ENCODE peak calls at places on chromosomes 3 and 15, in ten cellular contexts. D is head of caudate nucleus, T is activated gamma-delta T cell treated with Interleukin-2 at 50 U/mL for 16 hours, I is mammary epithelial cell, Y is RWPE1, E is PC-3, O is astrocyte, R is HS-27A, L is heart left ventricle, B is NCI-H2171. P is an unnamed sample.

GRCh38 chr3:11413071-11413470 is 140.9 kb downstream of the ATG7 start:
- DNase-seq in R (no peak), O (no peak), D (no peak), L (no peak), I (no peak), E (no peak), Y (no peak), B (no peak), T (no peak), P (no peak)

GRCh38 chr15:52464040-52464439 is 64.6 kb downstream of the MYO5A start:
- DNase-seq in E (no peak), L (no peak), Y (no peak), R (no peak), D (no peak), I (peak; percentile 21), B (no peak), O (no peak), T (no peak), P (no peak)

GRCh38 chr3:71846189-71846588 is 61.2 kb upstream of the PROK2 start:
- DNase-seq in R (no peak), D (no peak), T (no peak), Y (no peak), O (no peak), L (no peak), E (no peak), B (no peak), I (peak; percentile 10), P (no peak)

GRCh38 chr15:62390793-62391543 is 225.9 kb upstream of the C2CD4B start:
- DNase-seq in B (peak; percentile 35), O (peak; percentile 45), T (peak; percentile 7), I (peak; percentile 56), L (peak; percentile 46), E (peak; percentile 14), R (no peak), D (peak; percentile 44), Y (peak; percentile 35), P (peak; percentile 45)

GRCh38 chr15:78681306-78682012 is 40.4 kb upstream of the CHRNB4 start:
- DNase-seq in T (no peak), O (no peak), L (no peak), I (no peak), B (peak; percentile 98), R (no peak), E (no peak), Y (no peak), D (no peak), P (no peak)

GRCh38 chr3:144774897-144775296 is 803.3 kb downstream of the DIPK2A start:
- DNase-seq in E (no peak), L (no peak), B (no peak), O (no peak), D (no peak), Y (no peak), T (no peak), R (no peak), I (no peak), P (no peak)

GRCh38 chr15:27133244-27133643 is 162.3 kb downstream of the GABRG3 start:
- DNase-seq in L (no peak), E (no peak), Y (no peak), I (no peak), B (no peak), D (no peak), O (no peak), T (no peak), R (no peak), P (no peak)

GRCh38 chr3:60979861-60980739 is 271.2 kb downstream of the FHIT start:
- DNase-seq in R (no peak), L (no peak), D (no peak), I (no peak), T (no peak), B (no peak), E (no peak), Y (no peak), O (peak; percentile 64), P (no peak)

GRCh38 chr3:151460774-151461450 is at the start of gene IGSF10:
- DNase-seq in O (no peak), D (peak; percentile 10), T (no peak), Y (peak; percentile 18), I (no peak), E (no peak), R (no peak), B (no peak), L (peak; percentile 14), P (peak; percentile 4)

GRCh38 chr3:66971891-66972551 is 26.1 kb upstream of the KBTBD8 start:
- DNase-seq in O (peak; percentile 31), R (peak; percentile 47), T (peak; percentile 49), D (peak; percentile 73), I (peak; percentile 43), Y (peak; percentile 54), E (peak; percentile 52), L (peak; percentile 68), B (peak; percentile 27), P (peak; percentile 67)